ENCODE peak calls at places on chromosomes 1 and 21, in four cellular contexts. W, M, F and J are unnamed samples.

GRCh38 chr1:108610073-108610472 is 50.2 kb downstream of the EEIG2 start:
- DNase-seq in W (no peak), M (no peak), F (no peak), J (no peak)

GRCh38 chr21:42411891-42412635 is 8.4 kb downstream of the UBASH3A start:
- DNase-seq in W (no peak), M (no peak), F (no peak), J (no peak)

GRCh38 chr21:33962290-33962689 is 46.7 kb upstream of the ATP5PO start:
- DNase-seq in W (no peak), M (no peak), F (no peak), J (no peak)

GRCh38 chr1:15942661-15943514 is 33.0 kb downstream of the ZBTB17 start:
- DNase-seq in W (no peak), M (no peak), F (no peak), J (no peak)

GRCh38 chr1:210684466-210685294 is 356.0 kb downstream of the HHAT start:
- DNase-seq in W (no peak), M (no peak), F (no peak), J (no peak)

GRCh38 chr1:218409946-218410510 is 64.9 kb downstream of the TGFB2 start:
- DNase-seq in W (no peak), M (no peak), F (no peak), J (no peak)

GRCh38 chr1:221869759-221870158 is 127.9 kb upstream of the DUSP10 start:
- DNase-seq in W (no peak), M (no peak), F (no peak), J (no peak)

GRCh38 chr1:234324668-234325225 is 48.5 kb upstream of the COA6 start:
- DNase-seq in W (no peak), M (no peak), F (no peak), J (no peak)

GRCh38 chr1:205346956-205347574 is 9.7 kb downstream of the KLHDC8A start:
- DNase-seq in W (no peak), M (no peak), F (no peak), J (no peak)

GRCh38 chr1:105427543-105427942 is 1628.9 kb upstream of the PRMT6 start:
- DNase-seq in W (no peak), M (no peak), F (no peak), J (no peak)

GRCh38 chr1:77671836-77672235 is 10.6 kb downstream of the ZZZ3 start:
- DNase-seq in W (no peak), M (no peak), F (no peak), J (no peak)

GRCh38 chr1:17744666-17745563 is 10.2 kb upstream of the ACTL8 start:
- DNase-seq in W (no peak), M (no peak), F (no peak), J (peak; percentile 31)

GRCh38 chr1:178577882-178578281 is 65.0 kb downstream of the TEX35 start:
- DNase-seq in W (no peak), M (no peak), F (no peak), J (no peak)

GRCh38 chr1:210678306-210678705 is 349.6 kb downstream of the HHAT start:
- DNase-seq in W (no peak), M (no peak), F (no peak), J (no peak)

GRCh38 chr1:7172804-7173203 is 387.6 kb downstream of the CAMTA1 start:
- DNase-seq in W (no peak), M (no peak), F (no peak), J (no peak)

GRCh38 chr1:180486092-180486491 is 16.3 kb downstream of the ACBD6 start:
- DNase-seq in W (no peak), M (peak; percentile 3), F (no peak), J (no peak)

GRCh38 chr1:30714536-30715090 is 8.8 kb downstream of the MATN1 start:
- DNase-seq in W (no peak), M (no peak), F (no peak), J (no peak)

GRCh38 chr1:155193275-155193990 is 14.3 kb downstream of the THBS3 start:
- DNase-seq in W (peak; percentile 69), M (peak; percentile 95), F (peak; percentile 87), J (peak; percentile 99)

GRCh38 chr1:203278087-203278884 is 27.0 kb upstream of the BTG2 start:
- DNase-seq in W (no peak), M (peak; percentile 53), F (peak; percentile 94), J (peak; percentile 71)

GRCh38 chr1:183178490-183178889 is 7.6 kb upstream of the LAMC2 start:
- DNase-seq in W (no peak), M (no peak), F (no peak), J (no peak)

GRCh38 chr1:13700521-13701273 is 709 bp downstream of the PRDM2 start:
- DNase-seq in W (no peak), M (peak; percentile 62), F (peak; percentile 57), J (peak; percentile 21)

GRCh38 chr1:4601986-4602385 is 52.4 kb upstream of the AJAP1 start:
- DNase-seq in W (no peak), M (no peak), F (no peak), J (no peak)

GRCh38 chr1:78836736-78837135 is 169.8 kb downstream of the ADGRL4 start:
- DNase-seq in W (no peak), M (no peak), F (no peak), J (no peak)

GRCh38 chr1:24201941-24202440 is 14.9 kb upstream of the IFNLR1 start:
- DNase-seq in W (peak; percentile 86), M (peak; percentile 85), F (peak; percentile 89), J (peak; percentile 81)

GRCh38 chr1:209318302-209319056 is 265.0 kb upstream of the CAMK1G start:
- DNase-seq in W (no peak), M (no peak), F (no peak), J (no peak)

GRCh38 chr1:92965003-92965402 is 3.7 kb upstream of the DIPK1A start:
- DNase-seq in W (no peak), M (no peak), F (no peak), J (no peak)

GRCh38 chr1:116334015-116334547 is 39.0 kb upstream of the ATP1A1 start:
- DNase-seq in W (no peak), M (no peak), F (no peak), J (no peak)

GRCh38 chr1:26237230-26237966 is 3.4 kb downstream of the CEP85 start:
- DNase-seq in W (peak; percentile 18), M (no peak), F (no peak), J (no peak)

GRCh38 chr21:36964832-36965719 is 1.4 kb downstream of the HLCS start:
- DNase-seq in W (no peak), M (no peak), F (no peak), J (no peak)

GRCh38 chr1:28249013-28249870 is 10.1 kb upstream of the SESN2 start:
- DNase-seq in W (no peak), M (peak; percentile 50), F (peak; percentile 84), J (peak; percentile 73)

GRCh38 chr21:31983120-31983519 is 110.3 kb downstream of the HUNK start:
- DNase-seq in W (no peak), M (no peak), F (no peak), J (no peak)

GRCh38 chr1:176073524-176074157 is 133.4 kb downstream of the COP1 start:
- DNase-seq in W (peak; percentile 33), M (peak; percentile 88), F (peak; percentile 76), J (peak; percentile 55)

GRCh38 chr21:42262826-42263225 is 43.9 kb downstream of the ABCG1 start:
- DNase-seq in W (no peak), M (no peak), F (peak; percentile 98), J (no peak)

GRCh38 chr1:37478890-37479254 is 4.5 kb downstream of the ZC3H12A start:
- DNase-seq in W (no peak), M (no peak), F (no peak), J (no peak)

GRCh38 chr1:204314209-204314892 is 45.4 kb downstream of the PLEKHA6 start:
- DNase-seq in W (no peak), M (no peak), F (no peak), J (no peak)

GRCh38 chr1:101507547-101507971 is 270.7 kb downstream of the S1PR1 start:
- DNase-seq in W (no peak), M (no peak), F (no peak), J (no peak)

GRCh38 chr21:41593784-41594138 is 85.8 kb upstream of the TMPRSS2 start:
- DNase-seq in W (no peak), M (no peak), F (no peak), J (no peak)

GRCh38 chr1:67394548-67394947 is 35.7 kb downstream of the SERBP1 start:
- DNase-seq in W (no peak), M (no peak), F (no peak), J (no peak)
- H3K27ac ChIP-seq in W (no peak overlapping the region), M (no peak overlapping the region), F (no peak overlapping the region), J (no peak overlapping the region)

GRCh38 chr1:151720974-151721787 is at the start of gene RIIAD1:
- DNase-seq in W (no peak), M (peak; percentile 89), F (peak; percentile 20), J (no peak)

GRCh38 chr1:151718666-151719065 is 2.1 kb upstream of the CELF3 start:
- DNase-seq in W (no peak), M (no peak), F (no peak), J (peak; percentile 81)

GRCh38 chr1:151718011-151718431 is 1.4 kb upstream of the CELF3 start:
- DNase-seq in W (no peak), M (no peak), F (no peak), J (no peak)

GRCh38 chr1:151721788-151722510 is 627 bp downstream of the RIIAD1 start:
- DNase-seq in W (no peak), M (no peak), F (no peak), J (no peak)

GRCh38 chr1:151720190-151720953 is 950 bp upstream of the RIIAD1 start:
- DNase-seq in W (no peak), M (no peak), F (peak; percentile 18), J (peak; percentile 66)
- H3K4me3 ChIP-seq in W (peak overlapping the region; percentile 47), M (no peak overlapping the region), F (peak overlapping the region; percentile 68), J (peak overlapping the region; percentile 22)

GRCh38 chr1:150152772-150153461 is 3.2 kb downstream of the PLEKHO1 start:
- DNase-seq in W (peak; percentile 41), M (no peak), F (peak; percentile 69), J (no peak)
- H3K36me3 ChIP-seq in W (no peaks in the 10 kb centered on the region), M (peaks cover 7% of the 10 kb centered on the region), F (no peaks in the 10 kb centered on the region), J (peaks cover 74% of the 10 kb centered on the region)

GRCh38 chr1:20474333-20474975 is 11.6 kb downstream of the CAMK2N1 start:
- DNase-seq in W (no peak), M (no peak), F (no peak), J (no peak)
- H3K27ac ChIP-seq in W (no peak overlapping the region), M (no peak overlapping the region), F (peak overlapping the region; percentile 40), J (no peak overlapping the region)

DNA sequence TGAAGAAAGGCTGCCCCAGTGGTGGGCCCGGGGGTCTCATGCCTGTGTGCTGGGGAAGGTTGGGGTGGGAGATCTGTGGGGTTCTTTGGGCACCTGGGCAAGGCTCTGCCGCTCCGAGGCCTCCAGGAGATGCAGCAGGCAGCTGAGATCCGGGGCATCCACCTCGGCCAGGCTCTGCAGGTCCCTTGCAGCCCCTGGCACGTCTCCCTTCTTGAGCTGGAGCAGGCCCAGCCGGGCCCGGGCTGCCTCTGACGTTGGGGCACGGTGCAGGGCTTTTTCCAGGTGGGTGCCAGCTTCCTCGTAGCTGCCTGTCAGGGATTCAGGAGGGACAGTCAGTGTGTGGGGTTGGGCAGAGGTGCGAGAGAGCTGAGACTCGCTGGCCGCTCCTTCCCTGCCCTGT is 11.4 kb upstream of the MMEL1 start:
- DNase-seq in W (no peak), M (no peak), F (no peak), J (no peak)
- H3K4me3 ChIP-seq in W (no peak overlapping the region), M (no peak overlapping the region), F (no peak overlapping the region), J (no peak overlapping the region)

GRCh38 chr1:35466120-35466519 is 91.1 kb downstream of the KIAA0319L start:
- DNase-seq in W (no peak), M (no peak), F (no peak), J (no peak)
- H3K36me3 ChIP-seq in W (no peaks in the 10 kb centered on the region), M (peaks cover 9% of the 10 kb centered on the region), F (no peaks in the 10 kb centered on the region), J (peaks cover 61% of the 10 kb centered on the region)

GRCh38 chr1:55696181-55696580 is 481.0 kb upstream of the USP24 start:
- DNase-seq in W (no peak), M (no peak), F (no peak), J (no peak)
- H3K27ac ChIP-seq in W (no peak overlapping the region), M (no peak overlapping the region), F (no peak overlapping the region), J (no peak overlapping the region)